ENCODE peak calls at places on chromosomes 4 and X, in nine cellular contexts. M, V, B, E, P, C, U, I and O are unnamed samples.

GRCh38 chrX:16124201-16124600 is 836 bp downstream of the GRPR start:
- DNase-seq in U (peak), P (no peak), V (no peak), E (no peak), M (no peak), C (no peak), B (no peak), I (no peak), O (no peak)

GRCh38 chrX:55640854-55641253 is 17.7 kb downstream of the FOXR2 start:
- DNase-seq in U (peak), V (no peak), M (no peak), P (peak), C (no peak), B (no peak), I (no peak), E (no peak), O (no peak)

GRCh38 chrX:72349190-72349589 is 43.5 kb upstream of the CITED1 start:
- DNase-seq in I (no peak), U (no peak), M (no peak), V (no peak), E (no peak), C (no peak), B (peak), P (no peak), O (no peak)

GRCh38 chrX:42247241-42247640 is 323.9 kb upstream of the CASK start:
- DNase-seq in V (no peak), B (no peak), U (no peak), P (no peak), C (no peak), E (no peak), M (no peak), I (no peak), O (no peak)

GRCh38 chr4:80365928-80366327 is 30.4 kb downstream of the CFAP299 start:
- DNase-seq in U (peak), P (peak), C (peak), E (peak), B (peak), M (peak), I (peak), V (peak), O (no peak)

GRCh38 chr4:174855043-174855442 is 26.0 kb upstream of the GLRA3 start:
- DNase-seq in P (no peak), I (no peak), M (no peak), U (no peak), C (no peak), E (no peak), B (no peak), V (no peak), O (no peak)

GRCh38 chrX:15600071-15600470 is 689 bp downstream of the ACE2 start:
- DNase-seq in V (no peak), M (no peak), C (no peak), P (no peak), I (no peak), E (no peak), B (no peak), U (no peak), O (no peak)

GRCh38 chrX:68878977-68879376 is 50.2 kb downstream of the EFNB1 start:
- DNase-seq in V (no peak), E (no peak), U (no peak), P (peak), M (no peak), C (no peak), B (no peak), I (no peak), O (no peak)

GRCh38 chr4:133812954-133813353 is 388.6 kb downstream of the PABPC4L start:
- DNase-seq in U (no peak), M (no peak), V (no peak), B (no peak), I (no peak), P (no peak), E (no peak), C (no peak), O (no peak)

GRCh38 chr4:76334885-76335284 is 28.4 kb downstream of the STBD1 start:
- DNase-seq in M (no peak), V (no peak), U (no peak), P (no peak), E (no peak), C (no peak), B (no peak), I (no peak), O (no peak)
- TF ChIP-seq CTCF in M (no peak), V (no peak), U (no peak), P (no peak), E (no peak), C (no peak), B (no peak), I (no peak), O (no peak)

DNA sequence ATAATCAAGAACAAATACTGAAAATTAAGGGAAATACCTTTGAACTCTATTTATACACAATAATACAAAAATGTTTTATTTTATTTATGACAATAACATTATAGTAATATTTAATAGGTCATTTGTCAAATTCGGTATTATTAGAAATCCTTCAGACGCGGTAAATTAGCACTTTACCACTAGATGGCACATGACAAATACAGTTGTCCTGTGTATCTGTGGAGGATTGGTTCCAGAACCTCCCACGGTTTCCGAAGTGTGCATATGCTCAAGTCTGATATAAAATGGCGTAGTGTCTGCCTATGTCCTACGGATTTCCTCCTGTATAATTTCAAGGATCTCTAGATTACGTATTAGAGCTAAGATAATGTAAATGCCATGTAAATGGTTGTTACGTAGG is 8.1 kb upstream of the LINC00632 start:
- DNase-seq in M (no peak), P (no peak), E (no peak), U (peak), V (peak), I (no peak), B (no peak), C (no peak), O (no peak)
- TF ChIP-seq CTCF in M (no peak), P (peak), E (peak), U (peak), V (peak), I (no peak), B (peak), C (peak), O (no peak)

GRCh38 chr4:151743128-151743854 is 17.5 kb downstream of the GATB start:
- DNase-seq in B (peak), I (no peak), U (no peak), M (no peak), V (peak), E (no peak), C (no peak), P (no peak), O (no peak)
- TF ChIP-seq CTCF in B (peak), I (no peak), U (no peak), M (no peak), V (no peak), E (no peak), C (no peak), P (no peak), O (no peak)

DNA sequence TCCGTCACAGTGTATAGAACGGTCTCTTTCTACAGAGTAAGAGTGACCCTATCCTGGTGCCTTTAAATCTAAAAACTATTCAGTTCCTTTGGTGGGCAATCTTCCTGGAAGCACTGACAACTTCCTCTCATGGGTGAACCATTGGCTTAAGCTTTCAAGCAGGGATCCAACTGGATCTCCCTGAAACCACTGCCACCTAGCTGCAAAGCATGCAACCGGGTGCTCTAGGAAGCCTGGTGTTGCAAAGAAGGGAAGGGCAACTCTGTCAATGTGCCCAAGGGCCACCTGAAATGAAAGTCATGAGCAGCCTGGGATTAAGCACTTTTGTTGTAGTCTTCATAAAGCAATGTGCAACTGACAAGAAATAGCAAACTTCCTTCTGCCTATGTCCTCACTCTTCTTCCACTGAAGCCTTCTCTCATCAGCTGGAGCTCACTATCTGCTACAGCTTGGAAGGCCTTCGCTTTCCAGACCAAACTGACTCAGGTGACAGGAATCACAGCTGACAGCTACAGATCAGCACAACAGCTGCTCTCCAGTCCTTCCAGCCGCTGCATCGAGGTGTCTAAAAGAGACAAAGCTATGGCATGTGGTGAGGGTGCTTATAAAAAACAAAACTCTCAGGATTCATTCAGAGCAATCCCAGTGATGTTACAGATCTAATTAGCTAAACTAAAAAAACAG is 46.1 kb downstream of the SETD7 start:
- DNase-seq in U (peak), V (no peak), I (no peak), E (no peak), B (no peak), C (no peak), P (no peak), M (no peak), O (no peak)
- TF ChIP-seq CTCF in U (peak), V (peak), I (peak), E (no peak), B (peak), C (no peak), P (peak), M (no peak), O (no peak)

DNA sequence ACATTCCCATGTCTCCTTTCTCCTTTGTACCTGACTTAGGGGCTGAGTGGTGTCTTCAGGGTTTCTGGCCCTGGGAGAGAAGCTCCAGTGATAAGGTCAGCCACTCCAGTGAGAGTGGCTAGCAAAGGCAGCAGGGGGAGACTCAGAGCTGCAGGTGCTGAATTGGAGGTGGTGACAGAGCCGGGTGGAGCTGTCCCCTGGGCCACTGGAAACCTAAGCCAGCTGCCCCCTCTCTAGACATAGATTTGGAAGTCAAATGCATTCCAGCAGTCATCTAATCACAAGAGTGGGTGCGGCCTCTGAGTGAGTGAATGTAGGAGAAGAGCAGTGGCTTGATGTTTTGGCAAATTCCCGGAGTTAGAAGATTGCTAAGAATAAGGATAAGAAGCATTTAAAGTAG is 28.5 kb downstream of the TRIM2 start:
- DNase-seq in P (no peak), M (peak), I (no peak), E (peak), U (peak), C (no peak), V (no peak), B (no peak), O (no peak)
- TF ChIP-seq CTCF in P (no peak), M (peak), I (no peak), E (peak), U (peak), C (no peak), V (no peak), B (peak), O (no peak)

GRCh38 chr4:118833192-118833820 is 2.6 kb downstream of the SEC24D start:
- DNase-seq in C (no peak), P (no peak), I (no peak), V (no peak), U (no peak), B (no peak), M (no peak), E (no peak), O (no peak)

GRCh38 chr4:118834960-118835895 is 698 bp downstream of the SEC24D start:
- DNase-seq in C (peak), E (peak), B (peak), P (peak), U (peak), M (peak), V (peak), I (peak), O (peak)

GRCh38 chr4:118834070-118834469 is 1.9 kb downstream of the SEC24D start:
- DNase-seq in M (no peak), U (no peak), V (peak), I (no peak), P (no peak), E (no peak), B (peak), C (no peak), O (no peak)

GRCh38 chr4:118836763-118837507 is 1.0 kb upstream of the SEC24D start:
- DNase-seq in I (no peak), V (no peak), E (no peak), B (no peak), C (no peak), U (no peak), M (no peak), P (no peak), O (no peak)

DNA sequence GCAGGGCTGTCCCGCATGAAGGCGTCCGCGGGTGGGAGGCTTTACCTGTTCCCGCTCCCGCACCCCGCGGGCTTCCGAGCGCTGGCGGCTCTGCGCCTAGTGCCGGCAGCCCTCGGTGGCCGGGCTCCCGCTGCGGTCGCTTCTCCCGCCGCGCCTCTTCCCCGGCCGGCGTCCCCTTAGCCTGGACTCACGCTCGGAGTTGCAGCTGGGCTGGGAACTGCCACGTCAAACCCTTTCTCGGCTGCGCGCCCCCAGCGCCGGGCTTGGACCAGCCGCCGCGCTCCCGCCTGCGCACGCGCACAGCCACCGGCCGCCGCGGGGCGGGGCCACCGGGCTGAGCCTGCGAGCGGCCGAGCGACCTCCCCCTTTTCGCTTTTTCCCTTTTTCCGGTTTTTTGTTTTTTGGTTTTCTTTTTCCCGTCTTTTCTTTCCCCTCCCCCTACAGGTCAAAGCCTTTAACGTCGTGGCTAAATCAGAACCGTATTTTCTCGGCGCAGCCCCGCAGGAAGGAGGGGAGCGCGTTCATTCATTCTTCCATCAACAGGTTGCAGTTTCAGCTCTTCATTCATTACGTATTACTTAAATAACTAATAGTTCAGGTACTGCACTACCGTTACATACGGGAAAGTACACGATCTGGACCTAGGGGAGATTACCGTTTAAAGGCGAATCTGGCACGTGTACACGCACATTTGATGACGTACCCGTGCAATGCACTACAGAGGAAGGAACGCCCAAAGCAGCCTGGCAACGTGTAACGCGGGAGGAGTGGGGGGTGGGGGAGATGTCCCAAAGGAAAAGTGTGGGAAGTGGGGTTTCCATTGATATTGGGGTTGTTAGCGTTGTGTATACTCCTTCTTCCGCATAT is at the start of gene SEC24D:
- DNase-seq in E (peak), I (peak), B (peak), V (peak), P (peak), U (peak), C (peak), M (peak), O (peak)
- TF ChIP-seq CTCF in E (no peak), I (no peak), B (no peak), V (no peak), P (peak), U (peak), C (no peak), M (no peak), O (no peak)